ENCODE peak calls at places on chromosomes 12 and 14, in six cellular contexts. H is IMR-90, N is neuronal stem cell, O is mesenchymal stem cell, U is H9, P is H1. Y is an unnamed sample.

GRCh38 chr12:53694746-53695145 is 18.9 kb upstream of the ATP5MC2 start:
- DNase-seq in H (no peak), N (no peak), P (no peak), U (peak; percentile 66), O (no peak), Y (no peak)

GRCh38 chr12:2052861-2053674 is at the start of gene CACNA1C:
- DNase-seq in O (peak; percentile 66), H (peak; percentile 66), N (peak; percentile 68), U (peak; percentile 79), P (no peak), Y (peak; percentile 19)

GRCh38 chr14:33668066-33668465 is 282.8 kb downstream of the EGLN3 start:
- DNase-seq in H (peak; percentile 11), U (no peak), O (no peak), P (no peak), N (no peak), Y (no peak)

GRCh38 chr12:6827982-6828670 is at the start of gene P3H3:
- DNase-seq in H (peak; percentile 47), N (no peak), O (peak; percentile 80), P (no peak), U (peak; percentile 73), Y (no peak)

GRCh38 chr14:24996930-24997329 is 53.0 kb downstream of the STXBP6 start:
- DNase-seq in P (no peak), H (no peak), N (no peak), O (no peak), U (no peak), Y (no peak)

GRCh38 chr12:2666846-2667245 is 127.9 kb upstream of the FKBP4 start:
- DNase-seq in N (no peak), U (peak; percentile 17), P (no peak), H (no peak), O (no peak), Y (no peak)

GRCh38 chr12:57543666-57544065 is 3.3 kb downstream of the DCTN2 start:
- DNase-seq in H (peak; percentile 18), U (no peak), N (no peak), P (no peak), O (no peak), Y (no peak)

GRCh38 chr12:96117460-96117859 is 76.7 kb upstream of the ELK3 start:
- DNase-seq in P (no peak), N (no peak), H (no peak), O (no peak), U (no peak), Y (no peak)

GRCh38 chr14:99231850-99232401 is 40.1 kb downstream of the BCL11B start:
- DNase-seq in O (no peak), U (peak; percentile 92), P (peak; percentile 64), H (no peak), N (peak; percentile 61), Y (no peak)

GRCh38 chr12:97300431-97300830 is 162.2 kb upstream of the RMST start:
- DNase-seq in P (no peak), H (no peak), O (no peak), N (no peak), U (no peak), Y (no peak)

GRCh38 chr14:61609885-61610284 is 85.4 kb upstream of the HIF1A start:
- DNase-seq in P (no peak), N (no peak), U (no peak), O (peak; percentile 84), H (peak; percentile 86), Y (peak; percentile 20)

GRCh38 chr14:63432888-63433552 is 110.2 kb downstream of the PPP2R5E start:
- DNase-seq in H (no peak), P (no peak), U (no peak), N (no peak), O (no peak), Y (no peak)

GRCh38 chr12:118402251-118402650 is 25.9 kb downstream of the SUDS3 start:
- DNase-seq in P (no peak), O (peak; percentile 60), H (peak; percentile 93), N (no peak), U (no peak), Y (no peak)

GRCh38 chr12:106303202-106303820 is 778 bp downstream of the TCP11L2 start:
- DNase-seq in O (peak; percentile 85), N (peak; percentile 84), H (peak; percentile 60), P (no peak), U (peak; percentile 89), Y (peak; percentile 59)

GRCh38 chr12:58521152-58521551 is 399.2 kb downstream of the LRIG3 start:
- DNase-seq in H (no peak), N (no peak), U (no peak), P (no peak), O (no peak), Y (no peak)

GRCh38 chr14:59244581-59244980 is 56.1 kb downstream of the DAAM1 start:
- DNase-seq in U (no peak), H (no peak), N (no peak), O (no peak), P (no peak), Y (peak; percentile 26)

GRCh38 chr14:55603401-55603953 is 23.5 kb downstream of the KTN1 start:
- DNase-seq in N (no peak), U (no peak), H (no peak), P (no peak), O (no peak), Y (no peak)

GRCh38 chr14:55607386-55607785 is 27.4 kb downstream of the KTN1 start:
- DNase-seq in N (no peak), P (no peak), O (no peak), H (no peak), U (no peak), Y (no peak)

GRCh38 chr14:55604467-55604866 is 24.5 kb downstream of the KTN1 start:
- DNase-seq in H (no peak), U (no peak), O (no peak), N (no peak), P (no peak), Y (no peak)

GRCh38 chr14:55604900-55605418 is 25.0 kb downstream of the KTN1 start:
- DNase-seq in U (no peak), N (no peak), P (no peak), H (no peak), O (no peak), Y (no peak)

DNA sequence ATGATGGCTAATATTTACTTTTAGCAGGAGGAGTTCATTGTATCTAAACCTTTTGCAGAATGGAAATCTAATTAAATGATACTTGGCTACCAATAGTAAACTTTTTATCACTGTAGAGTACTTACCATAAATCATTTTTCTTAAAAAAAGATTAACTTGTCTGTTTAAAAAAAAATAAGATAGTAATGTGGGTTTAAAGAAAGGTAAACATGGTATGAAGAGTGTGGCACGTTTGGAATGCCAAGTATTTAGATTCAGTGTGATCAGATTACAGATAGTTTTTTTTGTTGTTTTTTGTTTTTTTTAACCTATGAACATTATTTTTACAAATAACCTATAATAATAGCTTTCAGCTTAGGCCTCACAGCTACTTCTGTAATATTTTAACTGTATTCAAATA is 25.8 kb downstream of the KTN1 start:
- DNase-seq in U (no peak), P (no peak), O (no peak), H (no peak), N (no peak), Y (no peak)
- H3K4me2 ChIP-seq in U (no peak overlapping the region), P (no peak overlapping the region), O (no peak overlapping the region), H (no peak overlapping the region), N (no peak overlapping the region), Y (no peak overlapping the region)

DNA sequence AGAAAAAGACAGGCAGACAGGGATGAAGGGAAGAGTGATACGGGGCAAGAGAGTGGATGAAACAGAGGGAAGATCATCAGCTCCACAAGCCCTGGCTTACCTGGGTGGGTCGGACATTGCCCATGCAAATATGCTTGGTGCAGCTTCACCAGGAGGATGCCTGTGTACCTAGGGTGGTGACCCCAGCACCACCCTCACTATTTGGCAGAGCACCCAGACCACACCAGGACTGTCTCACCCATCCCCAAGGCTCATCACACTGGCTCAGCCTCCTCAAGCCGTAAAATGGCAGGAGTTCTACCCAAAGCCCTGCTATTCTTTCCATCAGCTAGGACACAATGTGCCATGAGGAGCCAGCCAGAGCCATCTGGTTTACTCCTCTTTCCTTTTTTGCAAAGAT is 3.0 kb downstream of the GALNT8 start:
- DNase-seq in N (no peak), P (no peak), O (no peak), H (no peak), U (no peak), Y (no peak)
- H4K91ac ChIP-seq in N (no peak overlapping the region), P (peak overlapping the region; percentile 86), O (no peak overlapping the region), H (no peak overlapping the region), U (no peak overlapping the region), Y (no peak overlapping the region)

GRCh38 chr14:90034835-90035525 is 26.8 kb upstream of the KCNK13 start:
- DNase-seq in P (no peak), H (no peak), N (no peak), U (no peak), O (no peak), Y (no peak)
- H2BK5ac ChIP-seq in P (no peak overlapping the region), H (no peak overlapping the region), N (no peak overlapping the region), U (no peak overlapping the region), O (no peak overlapping the region), Y (no peak overlapping the region)

GRCh38 chr14:96202441-96203094 is 2.1 kb upstream of the BDKRB2 start:
- DNase-seq in N (no peak), H (no peak), U (no peak), O (no peak), P (no peak), Y (peak; percentile 64)

GRCh38 chr14:96204151-96205058 is at the start of gene BDKRB2:
- DNase-seq in P (peak; percentile 17), U (peak; percentile 81), N (peak; percentile 62), O (peak; percentile 92), H (peak; percentile 92), Y (peak; percentile 35)

GRCh38 chr14:96203116-96203515 is 1.5 kb upstream of the BDKRB2 start:
- DNase-seq in O (no peak), U (no peak), P (no peak), H (no peak), N (no peak), Y (no peak)

GRCh38 chr14:96201965-96202364 is 2.7 kb upstream of the BDKRB2 start:
- DNase-seq in N (no peak), P (no peak), O (no peak), U (no peak), H (no peak), Y (no peak)

GRCh38 chr14:96203635-96204034 is 1.0 kb upstream of the BDKRB2 start:
- DNase-seq in P (no peak), H (peak; percentile 60), N (no peak), O (peak; percentile 48), U (no peak), Y (no peak)
- H3K4me2 ChIP-seq in P (peak overlapping the region; percentile 84), H (peak overlapping the region; percentile 70), N (no peak overlapping the region), O (no peak overlapping the region), U (no peak overlapping the region), Y (no peak overlapping the region)

GRCh38 chr14:78530078-78530477 is 359.9 kb downstream of the NRXN3 start:
- DNase-seq in P (peak; percentile 15), O (no peak), U (peak; percentile 56), H (no peak), N (peak; percentile 76), Y (peak; percentile 59)

DNA sequence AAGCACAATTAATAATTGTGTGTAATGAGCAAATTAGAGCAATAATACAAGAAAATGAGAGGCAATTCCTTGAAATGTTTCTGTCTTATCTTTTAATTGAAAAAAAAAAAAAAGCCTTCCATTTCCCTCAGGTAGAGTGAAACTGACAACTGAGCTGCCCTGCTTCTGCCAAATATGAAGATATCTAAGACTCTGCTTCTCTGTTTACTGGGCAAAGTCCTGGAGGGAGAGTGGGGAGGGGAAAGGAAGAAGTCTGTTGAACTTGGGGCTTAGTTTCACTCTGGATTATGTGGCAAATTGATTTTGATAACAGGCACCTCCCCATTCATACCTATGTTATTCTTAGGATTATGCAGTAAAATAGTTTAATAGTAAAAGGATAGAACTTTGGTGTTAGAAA is 364.9 kb downstream of the NRXN3 start:
- DNase-seq in U (no peak), N (no peak), H (no peak), O (no peak), P (no peak), Y (no peak)
- H4K91ac ChIP-seq in U (no peak overlapping the region), N (no peak overlapping the region), H (no peak overlapping the region), O (no peak overlapping the region), P (no peak overlapping the region), Y (no peak overlapping the region)

GRCh38 chr12:50240096-50240791 is 43.1 kb downstream of the LIMA1 start:
- DNase-seq in O (no peak), U (no peak), H (no peak), P (no peak), N (no peak), Y (peak; percentile 28)
- H2BK5ac ChIP-seq in O (no peak overlapping the region), U (no peak overlapping the region), H (peak overlapping the region; percentile 93), P (no peak overlapping the region), N (no peak overlapping the region), Y (peak overlapping the region; percentile 22)